ENCODE peak calls at places on chromosomes 13 and 19, in five cellular contexts. G is body of pancreas, D is mammary epithelial cell, B is Panc1, C is OCI-LY7. J is an unnamed sample.

GRCh38 chr13:54312885-54313284 is 1284.3 kb downstream of the OLFM4 start:
- DNase-seq in G (no peak), D (no peak), B (no peak), C (no peak), J (no peak)

GRCh38 chr19:14471436-14472187 is 3.5 kb downstream of the PTGER1 start:
- DNase-seq in G (no peak), D (no peak), B (no peak), C (no peak), J (no peak)

GRCh38 chr19:48859711-48860572 is 8.5 kb downstream of the PLEKHA4 start:
- DNase-seq in G (peak; percentile 92), D (no peak), B (no peak), C (no peak), J (no peak)

GRCh38 chr13:41231786-41232185 is 31.6 kb downstream of the MTRF1 start:
- DNase-seq in G (peak; percentile 97), D (peak; percentile 29), B (no peak), C (no peak), J (no peak)

GRCh38 chr13:36567485-36567884 is 106.3 kb upstream of the SERTM1 start:
- DNase-seq in G (no peak), D (no peak), B (no peak), C (no peak), J (no peak)

GRCh38 chr19:34555447-34555846 is 73.9 kb downstream of the WTIP start:
- DNase-seq in G (peak; percentile 18), D (peak; percentile 9), B (no peak), C (peak; percentile 11), J (no peak)

GRCh38 chr19:7926021-7926726 is at the start of gene CTXN1:
- DNase-seq in G (peak; percentile 59), D (no peak), B (no peak), C (peak; percentile 73), J (no peak)

GRCh38 chr19:52809801-52810200 is 11.6 kb downstream of the ZNF28 start:
- DNase-seq in G (no peak), D (no peak), B (no peak), C (no peak), J (no peak)

GRCh38 chr19:28292822-28293500 is 920.0 kb downstream of the UQCRFS1 start:
- DNase-seq in G (no peak), D (peak; percentile 14), B (no peak), C (no peak), J (peak; percentile 50)

GRCh38 chr19:7679017-7679720 is 1.5 kb upstream of the TRAPPC5 start:
- DNase-seq in G (peak; percentile 31), D (no peak), B (no peak), C (peak; percentile 76), J (no peak)

GRCh38 chr19:18895038-18895827 is 725 bp downstream of the CERS1 start:
- DNase-seq in G (peak; percentile 48), D (peak; percentile 28), B (no peak), C (peak; percentile 34), J (no peak)

GRCh38 chr19:40745402-40745780 is 4.9 kb downstream of the ACTMAP start:
- DNase-seq in G (no peak), D (no peak), B (no peak), C (no peak), J (no peak)

GRCh38 chr13:72290962-72291681 is 424.1 kb upstream of the DACH1 start:
- DNase-seq in G (no peak), D (peak; percentile 83), B (no peak), C (no peak), J (peak; percentile 7)

GRCh38 chr19:38062959-38063786 is 156.2 kb downstream of the SIPA1L3 start:
- DNase-seq in G (peak; percentile 43), D (no peak), B (no peak), C (no peak), J (no peak)

GRCh38 chr19:18735324-18735723 is 51.8 kb downstream of the CRTC1 start:
- DNase-seq in G (no peak), D (no peak), B (no peak), C (no peak), J (no peak)

GRCh38 chr13:89856512-89856911 is 1491.0 kb upstream of the MIR17HG start:
- DNase-seq in G (no peak), D (no peak), B (no peak), C (no peak), J (no peak)

GRCh38 chr13:38398810-38399493 is 49.3 kb downstream of the UFM1 start:
- DNase-seq in G (no peak), D (peak; percentile 95), B (no peak), C (no peak), J (no peak)

GRCh38 chr13:28611021-28611420 is 47.9 kb upstream of the POMP start:
- DNase-seq in G (no peak), D (no peak), B (no peak), C (no peak), J (no peak)

GRCh38 chr19:14544977-14545715 is 15.8 kb downstream of the TECR start:
- DNase-seq in G (peak; percentile 64), D (no peak), B (no peak), C (no peak), J (no peak)

GRCh38 chr13:60146491-60146890 is 17.2 kb downstream of the DIAPH3 start:
- DNase-seq in G (no peak), D (no peak), B (no peak), C (no peak), J (no peak)

GRCh38 chr13:112355274-112355843 is 20.8 kb upstream of the SPACA7 start:
- DNase-seq in G (no peak), D (no peak), B (no peak), C (no peak), J (no peak)

GRCh38 chr19:28046932-28047331 is 1166.0 kb downstream of the UQCRFS1 start:
- DNase-seq in G (no peak), D (no peak), B (no peak), C (no peak), J (no peak)

GRCh38 chr13:76014618-76015315 is 378.6 kb downstream of the LMO7 start:
- DNase-seq in G (peak; percentile 3), D (peak; percentile 94), B (no peak), C (no peak), J (no peak)

GRCh38 chr13:113828282-113828825 is 35.5 kb downstream of the GAS6 start:
- DNase-seq in G (no peak), D (no peak), B (no peak), C (no peak), J (no peak)

GRCh38 chr13:52405369-52405766 is 604 bp downstream of the THSD1 start:
- DNase-seq in G (no peak), D (peak; percentile 23), B (no peak), C (no peak), J (no peak)

GRCh38 chr13:109533350-109533749 is 253.0 kb downstream of the IRS2 start:
- DNase-seq in G (no peak), D (no peak), B (no peak), C (no peak), J (no peak)

GRCh38 chr13:111494641-111495040 is 174.2 kb downstream of the TEX29 start:
- DNase-seq in G (no peak), D (no peak), B (no peak), C (no peak), J (no peak)

GRCh38 chr13:85076343-85076742 is 722.9 kb downstream of the SLITRK6 start:
- DNase-seq in G (no peak), D (no peak), B (no peak), C (no peak), J (no peak)

GRCh38 chr13:85080726-85081125 is 718.5 kb downstream of the SLITRK6 start:
- DNase-seq in G (no peak), D (no peak), B (no peak), C (no peak), J (no peak)

DNA sequence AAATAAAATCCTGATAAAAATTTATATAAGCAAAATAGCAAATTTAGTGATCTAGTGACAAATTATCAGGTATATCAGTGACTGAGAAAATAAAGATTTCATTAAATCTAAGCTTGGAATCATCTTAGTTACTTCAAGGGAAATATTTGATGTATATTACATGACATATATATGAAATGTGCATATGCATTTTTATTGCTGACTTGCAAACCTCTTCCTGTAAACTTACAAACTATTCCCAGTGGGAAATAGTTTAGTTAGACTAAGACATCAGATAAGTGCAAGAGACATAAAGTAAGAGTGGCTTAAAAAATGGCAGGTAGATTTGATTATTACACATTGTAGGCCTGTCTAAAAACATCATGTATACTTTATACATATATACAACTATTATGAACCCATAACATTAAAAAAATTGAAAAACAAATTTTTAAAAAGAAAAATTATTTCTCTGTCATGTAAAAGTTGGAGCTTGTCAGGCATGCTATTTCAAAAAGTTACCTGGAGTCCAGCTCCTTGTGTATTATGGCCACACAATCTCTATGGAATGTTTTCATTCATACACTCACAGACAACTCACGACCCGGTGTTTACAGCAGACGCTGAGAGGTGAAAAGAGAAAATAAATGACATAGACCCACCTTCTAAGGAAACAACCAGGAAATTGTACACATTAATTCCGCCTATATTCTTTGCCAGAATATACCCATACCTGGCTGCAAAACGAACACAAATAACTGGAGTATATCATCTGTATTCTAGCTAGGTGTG is 724.5 kb downstream of the SLITRK6 start:
- DNase-seq in G (no peak), D (peak; percentile 9), B (no peak), C (no peak), J (no peak)
- H3K27ac ChIP-seq in G (no peak overlapping the region), D (no peak overlapping the region), B (no peak overlapping the region), C (no peak overlapping the region), J (no peak overlapping the region)

DNA sequence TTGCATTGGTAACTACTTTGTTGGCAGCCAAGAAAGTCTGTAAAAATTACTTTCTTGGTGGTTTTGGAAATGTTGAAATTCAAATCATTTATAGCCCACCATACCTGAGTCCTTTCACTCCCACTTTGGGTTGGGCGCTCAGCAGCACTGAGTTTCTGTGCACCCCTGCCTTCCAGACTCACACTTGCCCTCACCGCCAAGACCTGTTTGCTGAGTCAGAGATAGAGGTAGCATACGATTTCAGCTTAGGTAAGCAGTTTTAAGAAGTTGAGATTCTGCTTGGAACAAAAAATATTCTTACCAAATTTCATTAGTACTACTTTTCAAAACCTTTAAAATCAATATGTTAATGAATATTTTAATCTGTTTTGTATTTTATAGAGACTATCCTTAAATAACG is 12.6 kb downstream of the MPHOSPH8 start:
- DNase-seq in G (no peak), D (no peak), B (no peak), C (no peak), J (no peak)
- H3K36me3 ChIP-seq in G (no peaks in the 10 kb centered on the region), D (peaks cover 20% of the 10 kb centered on the region), B (peaks cover 9% of the 10 kb centered on the region), C (peaks cover 72% of the 10 kb centered on the region), J (no peaks in the 10 kb centered on the region)

GRCh38 chr13:46173656-46174055 is 8.3 kb downstream of the LCP1 start:
- DNase-seq in G (no peak), D (no peak), B (no peak), C (peak; percentile 47), J (no peak)
- H3K4me1 ChIP-seq in G (no peaks in the 10 kb centered on the region), D (no peaks in the 10 kb centered on the region), B (no peaks in the 10 kb centered on the region), C (peaks cover 100% of the 10 kb centered on the region), J (no peaks in the 10 kb centered on the region)

GRCh38 chr19:10517361-10517759 is at the start of gene S1PR5:
- DNase-seq in G (peak; percentile 47), D (no peak), B (no peak), C (no peak), J (no peak)

GRCh38 chr19:10516671-10517286 is 468 bp downstream of the S1PR5 start:
- DNase-seq in G (no peak), D (peak; percentile 50), B (no peak), C (no peak), J (no peak)

GRCh38 chr19:10517760-10518443 is 655 bp upstream of the S1PR5 start:
- DNase-seq in G (no peak), D (no peak), B (no peak), C (no peak), J (no peak)

GRCh38 chr19:10514211-10515145 is 2.8 kb downstream of the S1PR5 start:
- DNase-seq in G (no peak), D (no peak), B (no peak), C (no peak), J (no peak)

DNA sequence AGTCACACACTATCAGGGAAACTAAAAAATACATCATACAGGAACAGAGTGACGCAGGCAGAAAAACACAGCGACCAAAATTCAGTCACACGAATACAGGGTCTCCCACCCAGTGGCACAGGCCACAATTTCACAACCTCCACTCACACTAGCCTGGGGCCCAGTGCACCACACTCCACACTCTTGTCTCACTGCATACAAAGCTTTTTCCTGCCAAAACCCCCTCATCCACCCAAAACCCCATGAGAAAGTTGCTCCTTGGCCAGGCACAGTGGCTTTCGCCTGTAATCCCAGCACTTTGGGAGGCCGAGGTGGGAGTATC is 1.2 kb downstream of the S1PR5 start:
- DNase-seq in G (no peak), D (no peak), B (no peak), C (no peak), J (no peak)
- H3K27ac ChIP-seq in G (no peak overlapping the region), D (no peak overlapping the region), B (no peak overlapping the region), C (no peak overlapping the region), J (no peak overlapping the region)

J was measured in iPS DF 6.9.